ENCODE peak calls at places on chromosomes 5 and 9, in nine cellular contexts. I is cardiac muscle cell, W is uterus, Y is BE2C, F is IMR-90, A is A549, X is left ventricle myocardium inferior, L is neural progenitor cell, O is hepatocyte. M is an unnamed sample. For H3K9me3, the result is how much of the 10 kb centered on the place peaks cover.

GRCh38 chr5:103724272-103724671 is 161.7 kb upstream of the NUDT12 start:
- DNase-seq in I (peak), W (no peak), Y (no peak), F (no peak), A (no peak), X (no peak), L (no peak), O (no peak), M (no peak)

GRCh38 chr5:141488591-141489478 is at the start of gene PCDHGC5:
- DNase-seq in I (no peak), W (peak), Y (no peak), F (peak), A (no peak), X (no peak), L (no peak), O (no peak), M (no peak)

GRCh38 chr9:132877818-132878694 is at the start of gene AK8:
- DNase-seq in I (peak), W (peak), Y (peak), F (peak), A (peak), X (peak), L (peak), O (peak), M (peak)

GRCh38 chr5:128674837-128675446 is 136.9 kb upstream of the FBN2 start:
- DNase-seq in I (no peak), W (no peak), Y (peak), F (peak), A (peak), X (no peak), L (peak), O (peak), M (no peak)

GRCh38 chr9:88814521-88815101 is 176.7 kb upstream of the S1PR3 start:
- DNase-seq in I (peak), W (no peak), Y (peak), F (peak), A (no peak), X (peak), L (no peak), O (peak), M (no peak)

GRCh38 chr9:89464991-89465390 is 32.9 kb downstream of the SEMA4D start:
- DNase-seq in I (no peak), W (no peak), Y (no peak), F (no peak), A (no peak), X (no peak), L (no peak), O (no peak), M (no peak)

GRCh38 chr5:121109817-121110216 is 645.7 kb downstream of the PRR16 start:
- DNase-seq in I (no peak), W (no peak), Y (no peak), F (no peak), A (no peak), X (no peak), L (no peak), O (no peak), M (no peak)

GRCh38 chr5:39740404-39740803 is 315.6 kb upstream of the DAB2 start:
- DNase-seq in I (no peak), W (no peak), Y (no peak), F (no peak), A (no peak), X (no peak), L (no peak), O (no peak), M (no peak)

GRCh38 chr9:91858670-91859030 is 91.4 kb downstream of the ROR2 start:
- DNase-seq in I (no peak), W (no peak), Y (no peak), F (no peak), A (no peak), X (no peak), L (no peak), O (no peak), M (no peak)

GRCh38 chr9:111842313-111842712 is 47.6 kb upstream of the SHOC1 start:
- DNase-seq in I (no peak), W (no peak), Y (no peak), F (no peak), A (no peak), X (no peak), L (no peak), O (no peak), M (no peak)

GRCh38 chr5:2657151-2657550 is 94.3 kb downstream of the IRX2 start:
- DNase-seq in I (no peak), W (no peak), Y (no peak), F (no peak), A (no peak), X (no peak), L (no peak), O (no peak), M (no peak)

GRCh38 chr9:33249983-33250382 is 10.0 kb downstream of the SPINK4 start:
- DNase-seq in I (no peak), W (no peak), Y (no peak), F (no peak), A (no peak), X (no peak), L (no peak), O (no peak), M (no peak)

GRCh38 chr9:111148994-111149759 is 110.9 kb upstream of the LPAR1 start:
- DNase-seq in I (no peak), W (peak), Y (no peak), F (no peak), A (no peak), X (peak), L (no peak), O (no peak), M (no peak)

GRCh38 chr5:33283243-33283642 is 157.5 kb upstream of the TARS1 start:
- DNase-seq in I (no peak), W (no peak), Y (no peak), F (no peak), A (no peak), X (no peak), L (no peak), O (no peak), M (no peak)

GRCh38 chr9:104278929-104279500 is 184.9 kb downstream of the SMC2 start:
- DNase-seq in I (no peak), W (no peak), Y (no peak), F (no peak), A (no peak), X (no peak), L (no peak), O (no peak), M (no peak)

GRCh38 chr9:100354121-100354800 is 1.5 kb upstream of the TEX10 start:
- DNase-seq in I (no peak), W (no peak), Y (no peak), F (no peak), A (no peak), X (no peak), L (no peak), O (no peak), M (no peak)

GRCh38 chr9:87140605-87141109 is 193.4 kb upstream of the GAS1 start:
- DNase-seq in I (no peak), W (no peak), Y (no peak), F (no peak), A (no peak), X (no peak), L (no peak), O (no peak), M (no peak)

GRCh38 chr5:45774528-45774927 is 78.3 kb upstream of the HCN1 start:
- DNase-seq in I (peak), W (no peak), Y (no peak), F (no peak), A (peak), X (no peak), L (no peak), O (no peak), M (no peak)

GRCh38 chr5:45779874-45780671 is 83.9 kb upstream of the HCN1 start:
- DNase-seq in I (peak), W (no peak), Y (no peak), F (no peak), A (no peak), X (no peak), L (no peak), O (no peak), M (no peak)
- H3K9me3 ChIP-seq in I (under half), W (under half), Y (under half), F (under half), A (under half), X (under half), L (under half), O (under half), M (under half)

DNA sequence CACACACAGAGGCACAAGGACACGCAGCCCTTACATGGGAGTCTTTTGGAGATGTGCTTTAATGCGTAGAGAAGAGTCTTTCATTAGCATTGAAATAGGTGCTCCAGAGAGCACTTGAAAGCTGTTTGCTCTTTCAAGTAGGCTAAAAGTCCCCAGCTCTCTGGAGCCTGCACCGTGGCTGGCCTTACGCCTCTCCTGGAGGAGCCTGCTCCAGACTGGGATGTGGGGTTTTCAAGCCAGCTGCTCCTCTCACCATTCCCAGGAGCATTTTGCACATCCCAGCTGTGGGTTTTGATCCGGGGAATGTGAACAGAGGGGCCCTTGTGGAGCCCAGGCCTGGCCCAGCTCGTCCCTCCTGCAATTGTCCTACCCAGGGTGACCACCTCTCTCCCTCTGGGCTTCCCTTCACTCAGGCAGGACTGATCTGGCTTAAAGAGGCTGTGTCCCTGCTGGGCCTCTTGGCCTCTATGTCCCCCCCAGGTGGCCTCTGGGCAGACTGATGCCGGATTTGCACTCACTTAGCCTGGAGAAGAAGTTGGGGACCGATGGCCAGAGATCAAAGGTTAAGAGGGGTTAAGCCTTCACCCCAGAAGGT is 32.5 kb upstream of the TIFAB start:
- DNase-seq in I (peak), W (no peak), Y (no peak), F (no peak), A (no peak), X (no peak), L (peak), O (no peak), M (peak)
- TF ChIP-seq CTCF in I (no peak), W (no peak), Y (no peak), F (no peak), A (no peak), X (no peak), L (no peak), O (no peak), M (no peak)

DNA sequence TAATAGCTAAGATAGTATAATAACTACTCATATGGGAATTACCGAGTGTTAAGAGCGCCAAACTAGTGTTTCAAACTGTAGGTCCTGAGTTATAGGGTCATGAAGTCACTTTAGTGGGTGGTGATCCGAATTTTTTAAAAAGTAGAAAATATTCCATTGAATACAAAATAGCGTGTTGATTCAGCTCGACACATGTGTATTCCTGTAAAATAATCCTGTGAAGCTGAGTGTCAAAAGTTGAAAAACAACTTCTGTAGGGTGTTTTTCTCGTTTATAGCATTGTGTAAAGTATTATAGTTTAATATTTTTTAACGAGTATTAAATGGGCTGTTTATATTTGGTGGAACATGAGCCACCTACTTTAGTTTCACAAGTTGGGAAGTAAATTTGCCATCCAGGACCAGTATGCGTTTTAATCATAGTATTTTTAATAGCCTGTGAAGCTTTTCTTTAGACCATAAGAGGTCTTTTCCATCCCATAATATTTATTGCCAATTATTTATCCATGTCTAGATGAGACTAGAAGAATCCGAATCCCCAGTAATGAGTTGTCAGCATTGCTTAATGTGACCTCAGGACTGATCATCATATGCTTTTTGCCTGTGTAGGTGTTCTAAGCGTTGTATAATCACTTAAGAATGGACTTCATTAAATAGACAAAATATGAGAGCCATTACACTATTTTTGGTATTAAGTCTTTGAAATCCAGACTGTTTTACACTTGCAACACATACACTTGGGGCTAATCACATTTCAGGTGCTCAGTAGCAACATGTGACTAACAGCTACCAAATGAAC is 84.1 kb downstream of the PTPDC1 start:
- DNase-seq in I (no peak), W (no peak), Y (no peak), F (peak), A (no peak), X (no peak), L (no peak), O (no peak), M (no peak)
- H3K4me3 ChIP-seq in I (peak), W (peak), Y (peak), F (peak), A (peak), X (peak), L (peak), O (peak), M (peak)

GRCh38 chr5:150672884-150673275 is 11.8 kb downstream of the MYOZ3 start:
- DNase-seq in I (no peak), W (no peak), Y (no peak), F (no peak), A (no peak), X (no peak), L (no peak), O (no peak), M (no peak)

GRCh38 chr5:150675044-150675443 is 14.0 kb downstream of the MYOZ3 start:
- DNase-seq in I (no peak), W (no peak), Y (no peak), F (no peak), A (no peak), X (no peak), L (no peak), O (no peak), M (no peak)

GRCh38 chr5:150676578-150676977 is 15.5 kb downstream of the MYOZ3 start:
- DNase-seq in I (no peak), W (no peak), Y (no peak), F (no peak), A (no peak), X (no peak), L (no peak), O (no peak), M (no peak)

GRCh38 chr5:150672237-150672883 is 11.3 kb downstream of the MYOZ3 start:
- DNase-seq in I (peak), W (peak), Y (no peak), F (no peak), A (no peak), X (peak), L (peak), O (peak), M (no peak)

GRCh38 chr5:150674376-150674821 is 13.3 kb downstream of the MYOZ3 start:
- DNase-seq in I (no peak), W (no peak), Y (no peak), F (no peak), A (no peak), X (peak), L (no peak), O (no peak), M (no peak)
- H3K9me3 ChIP-seq in I (under half), W (under half), Y (under half), F (under half), A (under half), X (under half), L (under half), O (under half), M (under half)

GRCh38 chr5:171629221-171630005 is 156.2 kb upstream of the SMIM23 start:
- DNase-seq in I (no peak), W (no peak), Y (no peak), F (peak), A (peak), X (no peak), L (no peak), O (no peak), M (no peak)
- TF ChIP-seq CTCF in I (no peak), W (no peak), Y (no peak), F (no peak), A (no peak), X (no peak), L (no peak), O (no peak), M (no peak)

GRCh38 chr5:73938280-73938937 is 312.4 kb downstream of the ARHGEF28 start:
- DNase-seq in I (no peak), W (no peak), Y (no peak), F (peak), A (peak), X (no peak), L (no peak), O (no peak), M (peak)
- H3K4me3 ChIP-seq in I (no peak), W (no peak), Y (no peak), F (no peak), A (no peak), X (no peak), L (no peak), O (no peak), M (no peak)

GRCh38 chr9:92982130-92982529 is 34.8 kb downstream of the FGD3 start:
- DNase-seq in I (no peak), W (no peak), Y (no peak), F (no peak), A (no peak), X (no peak), L (no peak), O (no peak), M (no peak)
- H3K9me3 ChIP-seq in I (under half), W (under half), Y (under half), F (under half), A (under half), X (under half), L (under half), O (under half), M (under half)

GRCh38 chr9:83235524-83235923 is 172.6 kb upstream of the RASEF start:
- DNase-seq in I (no peak), W (no peak), Y (no peak), F (no peak), A (no peak), X (no peak), L (no peak), O (no peak), M (no peak)

GRCh38 chr9:83236029-83236696 is 173.2 kb upstream of the RASEF start:
- DNase-seq in I (no peak), W (no peak), Y (no peak), F (no peak), A (no peak), X (no peak), L (no peak), O (no peak), M (no peak)

GRCh38 chr9:83234541-83234940 is 171.6 kb upstream of the RASEF start:
- DNase-seq in I (no peak), W (no peak), Y (no peak), F (no peak), A (no peak), X (no peak), L (no peak), O (no peak), M (no peak)

GRCh38 chr9:83233647-83234046 is 170.7 kb upstream of the RASEF start:
- DNase-seq in I (no peak), W (no peak), Y (no peak), F (no peak), A (no peak), X (peak), L (no peak), O (no peak), M (no peak)

GRCh38 chr9:83231039-83231438 is 168.1 kb upstream of the RASEF start:
- DNase-seq in I (no peak), W (no peak), Y (no peak), F (no peak), A (no peak), X (no peak), L (peak), O (peak), M (no peak)
- TF ChIP-seq CTCF in I (peak), W (no peak), Y (peak), F (no peak), A (no peak), X (peak), L (peak), O (peak), M (peak)

GRCh38 chr5:115545065-115545882 is 699 bp upstream of the FEM1C start:
- DNase-seq in I (no peak), W (no peak), Y (peak), F (peak), A (no peak), X (no peak), L (no peak), O (no peak), M (no peak)
- H3K4me3 ChIP-seq in I (peak), W (peak), Y (peak), F (peak), A (peak), X (peak), L (peak), O (no peak), M (peak)